ENCODE peak calls at places on chromosomes 13 and 19, in ten cellular contexts. One of them, this sample, is unnamed.

GRCh38 chr19:38683393-38684077 is 36.1 kb downstream of the ACTN4 start:
- DNase-seq in fibroblast of lung: peak
- DNase-seq in NCI-H1092 treated with DMSO at 0.1 percent for 48 hours: no peak
- DNase-seq in dorsolateral prefrontal cortex: no peak
- DNase-seq in activated naive CD8-positive, alpha-beta T cell treated with anti-CD3 and anti-CD28 coated beads, Interleukin-2, amount 50 U/mL, for 24 hours: peak
- DNase-seq in dermis blood vessel endothelial cell: peak
- DNase-seq in nephron progenitor cell: no peak
- DNase-seq in EL: peak
- DNase-seq in amygdala: no peak
- DNase-seq in MV-4-11: peak
- DNase-seq in this sample: peak

GRCh38 chr19:19403373-19403901 is 2.0 kb upstream of the GATAD2A start:
- DNase-seq in nephron progenitor cell: no peak
- DNase-seq in MV-4-11: peak
- DNase-seq in dermis blood vessel endothelial cell: no peak
- DNase-seq in fibroblast of lung: peak
- DNase-seq in NCI-H1092 treated with DMSO at 0.1 percent for 48 hours: no peak
- DNase-seq in EL: peak
- DNase-seq in amygdala: no peak
- DNase-seq in activated naive CD8-positive, alpha-beta T cell treated with anti-CD3 and anti-CD28 coated beads, Interleukin-2, amount 50 U/mL, for 24 hours: no peak
- DNase-seq in dorsolateral prefrontal cortex: no peak
- DNase-seq in this sample: peak

GRCh38 chr13:19587635-19588300 is 26.4 kb upstream of the TPTE2 start:
- DNase-seq in activated naive CD8-positive, alpha-beta T cell treated with anti-CD3 and anti-CD28 coated beads, Interleukin-2, amount 50 U/mL, for 24 hours: peak
- DNase-seq in nephron progenitor cell: no peak
- DNase-seq in fibroblast of lung: peak
- DNase-seq in dermis blood vessel endothelial cell: peak
- DNase-seq in EL: peak
- DNase-seq in amygdala: no peak
- DNase-seq in dorsolateral prefrontal cortex: peak
- DNase-seq in MV-4-11: peak
- DNase-seq in NCI-H1092 treated with DMSO at 0.1 percent for 48 hours: peak
- DNase-seq in this sample: peak

GRCh38 chr13:49436890-49437289 is 7.0 kb downstream of the CAB39L start:
- DNase-seq in amygdala: no peak
- DNase-seq in MV-4-11: peak
- DNase-seq in NCI-H1092 treated with DMSO at 0.1 percent for 48 hours: no peak
- DNase-seq in nephron progenitor cell: no peak
- DNase-seq in fibroblast of lung: peak
- DNase-seq in activated naive CD8-positive, alpha-beta T cell treated with anti-CD3 and anti-CD28 coated beads, Interleukin-2, amount 50 U/mL, for 24 hours: no peak
- DNase-seq in EL: peak
- DNase-seq in dorsolateral prefrontal cortex: peak
- DNase-seq in dermis blood vessel endothelial cell: peak
- DNase-seq in this sample: no peak

GRCh38 chr19:34308381-34309367 is 54.3 kb downstream of the GARRE1 start:
- DNase-seq in nephron progenitor cell: no peak
- DNase-seq in amygdala: no peak
- DNase-seq in dorsolateral prefrontal cortex: no peak
- DNase-seq in MV-4-11: peak
- DNase-seq in activated naive CD8-positive, alpha-beta T cell treated with anti-CD3 and anti-CD28 coated beads, Interleukin-2, amount 50 U/mL, for 24 hours: no peak
- DNase-seq in dermis blood vessel endothelial cell: peak
- DNase-seq in fibroblast of lung: no peak
- DNase-seq in EL: no peak
- DNase-seq in NCI-H1092 treated with DMSO at 0.1 percent for 48 hours: no peak
- DNase-seq in this sample: peak

GRCh38 chr19:7004313-7004931 is 16.8 kb downstream of the MBD3L2B start:
- DNase-seq in EL: no peak
- DNase-seq in activated naive CD8-positive, alpha-beta T cell treated with anti-CD3 and anti-CD28 coated beads, Interleukin-2, amount 50 U/mL, for 24 hours: no peak
- DNase-seq in amygdala: no peak
- DNase-seq in nephron progenitor cell: peak
- DNase-seq in MV-4-11: no peak
- DNase-seq in dermis blood vessel endothelial cell: peak
- DNase-seq in dorsolateral prefrontal cortex: no peak
- DNase-seq in fibroblast of lung: peak
- DNase-seq in NCI-H1092 treated with DMSO at 0.1 percent for 48 hours: no peak
- DNase-seq in this sample: peak

GRCh38 chr19:35268546-35269424 is at the start of gene USF2:
- DNase-seq in nephron progenitor cell: peak
- DNase-seq in activated naive CD8-positive, alpha-beta T cell treated with anti-CD3 and anti-CD28 coated beads, Interleukin-2, amount 50 U/mL, for 24 hours: peak
- DNase-seq in MV-4-11: peak
- DNase-seq in NCI-H1092 treated with DMSO at 0.1 percent for 48 hours: peak
- DNase-seq in fibroblast of lung: peak
- DNase-seq in EL: peak
- DNase-seq in amygdala: peak
- DNase-seq in dorsolateral prefrontal cortex: peak
- DNase-seq in dermis blood vessel endothelial cell: peak
- DNase-seq in this sample: peak

GRCh38 chr19:5281588-5281987 is 59.0 kb downstream of the PTPRS start:
- DNase-seq in amygdala: no peak
- DNase-seq in dermis blood vessel endothelial cell: no peak
- DNase-seq in fibroblast of lung: peak
- DNase-seq in nephron progenitor cell: no peak
- DNase-seq in MV-4-11: no peak
- DNase-seq in EL: no peak
- DNase-seq in NCI-H1092 treated with DMSO at 0.1 percent for 48 hours: no peak
- DNase-seq in activated naive CD8-positive, alpha-beta T cell treated with anti-CD3 and anti-CD28 coated beads, Interleukin-2, amount 50 U/mL, for 24 hours: no peak
- DNase-seq in dorsolateral prefrontal cortex: no peak
- DNase-seq in this sample: no peak

GRCh38 chr13:99972190-99972731 is 694 bp upstream of the ZIC5 start:
- DNase-seq in NCI-H1092 treated with DMSO at 0.1 percent for 48 hours: no peak
- DNase-seq in activated naive CD8-positive, alpha-beta T cell treated with anti-CD3 and anti-CD28 coated beads, Interleukin-2, amount 50 U/mL, for 24 hours: no peak
- DNase-seq in nephron progenitor cell: no peak
- DNase-seq in EL: no peak
- DNase-seq in MV-4-11: no peak
- DNase-seq in amygdala: no peak
- DNase-seq in dorsolateral prefrontal cortex: no peak
- DNase-seq in dermis blood vessel endothelial cell: no peak
- DNase-seq in fibroblast of lung: no peak
- DNase-seq in this sample: no peak

GRCh38 chr19:18894254-18895037 is 1.5 kb downstream of the CERS1 start:
- DNase-seq in dermis blood vessel endothelial cell: no peak
- DNase-seq in amygdala: peak
- DNase-seq in NCI-H1092 treated with DMSO at 0.1 percent for 48 hours: peak
- DNase-seq in fibroblast of lung: peak
- DNase-seq in MV-4-11: no peak
- DNase-seq in activated naive CD8-positive, alpha-beta T cell treated with anti-CD3 and anti-CD28 coated beads, Interleukin-2, amount 50 U/mL, for 24 hours: no peak
- DNase-seq in nephron progenitor cell: peak
- DNase-seq in EL: no peak
- DNase-seq in dorsolateral prefrontal cortex: peak
- DNase-seq in this sample: peak

GRCh38 chr19:30896551-30896950 is 452.7 kb downstream of the TSHZ3 start:
- DNase-seq in nephron progenitor cell: no peak
- DNase-seq in fibroblast of lung: no peak
- DNase-seq in EL: no peak
- DNase-seq in activated naive CD8-positive, alpha-beta T cell treated with anti-CD3 and anti-CD28 coated beads, Interleukin-2, amount 50 U/mL, for 24 hours: no peak
- DNase-seq in MV-4-11: no peak
- DNase-seq in dorsolateral prefrontal cortex: no peak
- DNase-seq in amygdala: no peak
- DNase-seq in dermis blood vessel endothelial cell: no peak
- DNase-seq in NCI-H1092 treated with DMSO at 0.1 percent for 48 hours: no peak
- DNase-seq in this sample: no peak

GRCh38 chr13:32638739-32639138 is 52.5 kb downstream of the PDS5B start:
- DNase-seq in NCI-H1092 treated with DMSO at 0.1 percent for 48 hours: no peak
- DNase-seq in nephron progenitor cell: no peak
- DNase-seq in dermis blood vessel endothelial cell: no peak
- DNase-seq in EL: no peak
- DNase-seq in activated naive CD8-positive, alpha-beta T cell treated with anti-CD3 and anti-CD28 coated beads, Interleukin-2, amount 50 U/mL, for 24 hours: no peak
- DNase-seq in MV-4-11: no peak
- DNase-seq in amygdala: no peak
- DNase-seq in fibroblast of lung: no peak
- DNase-seq in dorsolateral prefrontal cortex: no peak
- DNase-seq in this sample: no peak

GRCh38 chr13:90792335-90792734 is 555.2 kb upstream of the MIR17HG start:
- DNase-seq in EL: peak
- DNase-seq in nephron progenitor cell: no peak
- DNase-seq in activated naive CD8-positive, alpha-beta T cell treated with anti-CD3 and anti-CD28 coated beads, Interleukin-2, amount 50 U/mL, for 24 hours: no peak
- DNase-seq in dermis blood vessel endothelial cell: no peak
- DNase-seq in fibroblast of lung: no peak
- DNase-seq in amygdala: no peak
- DNase-seq in MV-4-11: no peak
- DNase-seq in dorsolateral prefrontal cortex: no peak
- DNase-seq in NCI-H1092 treated with DMSO at 0.1 percent for 48 hours: no peak
- DNase-seq in this sample: no peak

GRCh38 chr19:40638327-40638726 is 37.2 kb downstream of the LTBP4 start:
- DNase-seq in MV-4-11: no peak
- DNase-seq in EL: no peak
- DNase-seq in amygdala: no peak
- DNase-seq in dorsolateral prefrontal cortex: no peak
- DNase-seq in nephron progenitor cell: no peak
- DNase-seq in NCI-H1092 treated with DMSO at 0.1 percent for 48 hours: no peak
- DNase-seq in dermis blood vessel endothelial cell: no peak
- DNase-seq in activated naive CD8-positive, alpha-beta T cell treated with anti-CD3 and anti-CD28 coated beads, Interleukin-2, amount 50 U/mL, for 24 hours: no peak
- DNase-seq in fibroblast of lung: no peak
- DNase-seq in this sample: no peak

GRCh38 chr13:24224232-24224680 is 63.7 kb downstream of the SPATA13 start:
- DNase-seq in amygdala: no peak
- DNase-seq in MV-4-11: no peak
- DNase-seq in fibroblast of lung: no peak
- DNase-seq in dermis blood vessel endothelial cell: no peak
- DNase-seq in activated naive CD8-positive, alpha-beta T cell treated with anti-CD3 and anti-CD28 coated beads, Interleukin-2, amount 50 U/mL, for 24 hours: no peak
- DNase-seq in NCI-H1092 treated with DMSO at 0.1 percent for 48 hours: no peak
- DNase-seq in EL: no peak
- DNase-seq in nephron progenitor cell: no peak
- DNase-seq in dorsolateral prefrontal cortex: no peak
- DNase-seq in this sample: no peak

This sample was measured in A673.